ENCODE peak calls at places on chromosomes 7 and 10, in seven cellular contexts. Z is H7, F is colonic mucosa, T is heart left ventricle, I is ascending aorta, E is kidney epithelial cell, R is adipocyte. U is an unnamed sample. For H3K27me3, the result is how much of the 10 kb centered on the place peaks cover.

GRCh38 chr7:80869385-80869784 is 49.5 kb downstream of the SEMA3C start:
- DNase-seq in Z (no peak), E (no peak), R (no peak), T (no peak), F (no peak), I (no peak), U (no peak)

GRCh38 chr7:132065193-132065972 is 509.0 kb upstream of the PODXL start:
- DNase-seq in R (peak), I (peak), T (peak), Z (no peak), E (peak), F (peak), U (no peak)

GRCh38 chr10:130491011-130491697 is 355.0 kb downstream of the GLRX3 start:
- DNase-seq in F (no peak), E (no peak), R (no peak), I (no peak), T (no peak), Z (no peak), U (no peak)

GRCh38 chr10:62899316-62899715 is 83.2 kb upstream of the EGR2 start:
- DNase-seq in T (no peak), Z (no peak), I (no peak), F (no peak), E (no peak), R (peak), U (no peak)

GRCh38 chr7:15159239-15159638 is 256.7 kb upstream of the DGKB start:
- DNase-seq in Z (no peak), F (no peak), E (no peak), T (no peak), R (no peak), I (no peak), U (no peak)

GRCh38 chr7:15836041-15836440 is 149.6 kb upstream of the MEOX2 start:
- DNase-seq in F (no peak), Z (no peak), E (no peak), I (no peak), R (peak), T (no peak), U (no peak)

GRCh38 chr10:113381906-113382562 is 170.8 kb upstream of the HABP2 start:
- DNase-seq in Z (no peak), R (peak), E (no peak), F (no peak), I (no peak), T (no peak), U (no peak)

GRCh38 chr10:44284198-44285084 is 100.5 kb downstream of the CXCL12 start:
- DNase-seq in R (no peak), Z (no peak), T (no peak), E (no peak), F (no peak), I (no peak), U (no peak)

DNA sequence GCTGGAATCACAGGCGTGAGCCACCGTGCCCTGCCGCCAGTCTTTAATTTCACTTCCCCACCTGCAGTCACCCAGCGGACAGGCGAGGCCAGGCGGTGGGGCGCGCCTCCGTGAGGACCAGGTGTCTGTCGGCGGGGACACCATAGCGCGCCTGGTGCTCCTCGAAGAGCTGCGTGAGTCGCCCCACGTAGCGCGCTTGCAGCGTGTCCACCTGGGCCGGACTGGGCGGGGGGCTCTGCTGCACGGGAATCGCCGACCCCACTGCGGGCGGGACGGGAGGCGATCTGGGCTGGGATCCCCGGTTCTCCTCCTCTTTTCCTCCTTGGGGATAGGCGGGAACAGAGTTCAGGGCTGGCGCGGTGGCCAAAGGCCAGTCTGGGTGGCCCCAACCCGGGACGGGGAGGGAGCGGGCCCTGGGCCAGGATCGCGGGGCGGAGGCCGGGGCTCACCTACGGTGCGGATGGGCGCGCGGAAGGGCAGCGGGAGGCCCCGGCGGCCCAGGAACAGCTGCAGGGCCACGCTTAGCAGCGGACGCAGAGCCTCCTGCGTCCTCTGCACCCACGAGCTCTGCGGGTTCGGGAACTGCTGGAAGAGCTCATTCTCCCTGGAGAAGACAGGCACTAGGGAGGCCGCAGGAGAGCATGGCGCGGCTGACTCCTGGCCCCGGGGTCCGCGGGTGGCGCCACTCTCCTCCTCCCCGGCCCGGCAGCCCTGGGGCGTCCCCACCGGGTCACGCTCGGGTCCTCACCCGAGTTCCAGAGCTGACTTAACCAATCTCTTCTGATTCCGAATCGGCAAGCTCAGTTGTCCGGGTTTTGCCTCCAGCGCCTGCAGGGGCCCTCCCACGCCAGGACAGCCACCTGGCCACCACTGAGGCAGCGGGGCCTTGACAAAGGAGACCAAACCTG is 1.1 kb upstream of the MOGAT3 start:
- DNase-seq in E (no peak), T (no peak), Z (peak), I (no peak), F (peak), R (peak), U (no peak)
- H3K4me3 ChIP-seq in E (no peak), T (no peak), Z (peak), I (peak), F (peak), R (no peak), U (peak)

GRCh38 chr10:6659451-6659850 is 79.4 kb upstream of the PRKCQ start:
- DNase-seq in Z (no peak), E (no peak), F (no peak), I (no peak), R (no peak), T (no peak), U (no peak)
- H3K27me3 ChIP-seq in Z (under half), E (under half), F (under half), I (under half), R (under half), T (under half), U (under half)

GRCh38 chr7:131057524-131058065 is 270.1 kb upstream of the MKLN1 start:
- DNase-seq in R (no peak), E (no peak), T (no peak), I (no peak), F (no peak), Z (no peak), U (no peak)
- H3K4me3 ChIP-seq in R (no peak), E (no peak), T (no peak), I (no peak), F (no peak), Z (no peak), U (no peak)

GRCh38 chr10:46556515-46557318 is at the start of gene GPRIN2:
- DNase-seq in I (no peak), T (peak), E (no peak), Z (peak), R (no peak), F (peak), U (peak)

GRCh38 chr10:46554166-46554781 is 2.2 kb downstream of the GPRIN2 start:
- DNase-seq in E (no peak), F (no peak), I (no peak), T (no peak), R (no peak), Z (no peak), U (no peak)

GRCh38 chr10:46557319-46558140 is 1.1 kb upstream of the GPRIN2 start:
- DNase-seq in I (no peak), Z (peak), E (no peak), F (peak), T (peak), R (no peak), U (peak)

GRCh38 chr10:46555366-46555712 is 1.1 kb downstream of the GPRIN2 start:
- DNase-seq in T (peak), I (no peak), R (no peak), E (no peak), Z (peak), F (peak), U (no peak)

DNA sequence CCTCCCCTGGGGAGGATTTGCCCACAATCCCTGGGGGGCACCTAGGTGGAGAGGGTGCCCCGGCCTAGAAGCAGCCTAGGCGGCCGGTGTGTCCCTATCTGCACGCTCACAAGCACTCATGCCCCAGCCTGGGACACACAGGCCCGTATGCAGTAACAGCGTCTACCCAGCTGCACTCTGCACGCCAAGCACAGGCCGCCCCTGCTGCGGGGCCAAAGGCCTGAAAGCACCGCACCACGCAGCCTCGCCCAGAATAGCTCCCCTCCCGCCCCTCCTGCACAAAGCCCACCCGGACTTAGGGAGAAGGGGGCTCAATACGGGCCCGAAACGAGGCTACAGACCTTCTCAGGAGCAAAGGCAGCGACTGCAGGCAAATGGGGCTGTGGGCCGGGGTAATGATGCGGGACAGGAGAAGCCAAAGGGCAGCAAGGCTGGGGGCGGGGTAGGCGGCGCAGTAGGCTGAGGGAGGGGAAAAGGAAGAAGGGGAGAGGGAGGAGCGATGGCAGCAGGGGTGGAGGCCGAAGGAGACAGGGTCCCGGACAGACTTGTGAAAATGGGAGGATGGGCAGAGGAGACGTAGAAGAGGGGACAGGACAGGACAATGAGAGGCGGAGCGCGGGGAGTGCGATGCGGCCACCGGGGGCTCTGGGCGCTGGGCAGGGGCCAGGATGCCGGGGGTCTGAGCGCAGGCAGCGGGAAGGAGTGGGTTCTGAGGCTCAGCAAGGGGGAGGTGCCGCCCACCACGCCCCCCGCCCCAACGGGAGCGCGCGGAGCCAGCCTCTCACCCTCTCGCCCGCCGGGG is 544 bp downstream of the GPRIN2 start:
- DNase-seq in R (no peak), T (no peak), F (peak), I (no peak), E (no peak), Z (peak), U (peak)
- H3K27me3 ChIP-seq in R (half or more), T (half or more), F (under half), I (under half), E (half or more), Z (under half), U (half or more)

DNA sequence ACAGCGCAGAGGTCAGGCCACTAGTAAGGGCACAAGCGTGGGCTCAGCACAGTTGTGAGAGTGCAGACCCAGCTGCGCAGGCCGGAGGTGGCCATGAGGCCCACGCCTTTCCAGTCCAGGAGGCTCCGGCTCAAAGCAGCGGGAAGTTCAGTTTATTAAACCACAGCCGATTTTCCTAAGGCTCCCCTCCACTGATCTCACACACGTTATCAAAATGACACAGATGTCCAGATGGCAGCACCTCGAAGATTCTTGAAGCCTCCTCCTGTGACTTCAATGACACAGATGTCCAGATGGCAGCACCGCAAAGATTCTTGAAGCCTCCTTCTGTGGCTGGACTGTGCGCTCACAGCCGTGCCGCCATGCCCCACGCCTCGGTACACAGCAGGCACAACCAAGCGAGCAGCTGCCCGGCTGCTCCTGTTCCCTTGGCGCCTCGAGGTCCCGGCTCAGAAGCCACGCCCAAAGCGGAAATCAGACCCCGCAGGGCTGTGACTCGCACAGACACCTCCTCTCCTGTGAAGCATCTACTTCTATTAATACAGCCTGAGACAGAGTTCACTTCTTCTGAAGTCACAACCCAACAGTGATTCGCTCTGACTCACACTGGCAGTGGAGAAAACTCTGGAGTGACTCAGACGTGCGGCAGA is 122.7 kb downstream of the MAD1L1 start:
- DNase-seq in E (peak), R (peak), Z (no peak), I (no peak), T (peak), F (peak), U (no peak)
- H3K4me3 ChIP-seq in E (no peak), R (no peak), Z (no peak), I (no peak), T (no peak), F (no peak), U (no peak)

GRCh38 chr10:101310528-101311439 is 43.2 kb upstream of the BTRC start:
- DNase-seq in F (no peak), Z (peak), R (peak), T (peak), E (no peak), I (no peak), U (no peak)
- H3K27me3 ChIP-seq in F (under half), Z (under half), R (half or more), T (under half), E (under half), I (under half), U (under half)

DNA sequence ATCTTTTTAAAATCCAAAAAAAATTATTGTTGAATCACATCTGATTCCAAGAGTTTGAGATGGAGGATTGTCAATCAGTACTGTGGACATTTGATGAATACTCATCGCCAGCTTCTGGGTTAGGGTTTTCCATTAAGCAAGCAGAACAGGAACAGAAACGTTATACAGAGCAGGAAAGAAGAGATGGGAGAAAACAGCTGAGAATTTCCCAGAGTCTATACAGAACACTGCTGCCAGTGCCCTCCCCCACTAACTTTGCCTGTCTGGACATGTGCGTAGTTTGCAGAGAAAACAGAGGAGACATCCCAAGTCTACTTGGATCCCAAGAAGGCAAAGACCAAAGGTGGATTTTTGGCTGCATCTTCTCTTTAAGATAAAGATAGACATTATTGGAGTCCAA is 19.0 kb downstream of the C10orf90 start:
- DNase-seq in R (no peak), T (no peak), I (no peak), E (no peak), Z (no peak), F (no peak), U (no peak)
- H3K4me3 ChIP-seq in R (no peak), T (no peak), I (no peak), E (no peak), Z (no peak), F (no peak), U (no peak)

GRCh38 chr10:126597206-126597605 is 73.3 kb downstream of the C10orf90 start:
- DNase-seq in Z (no peak), T (no peak), I (no peak), E (no peak), R (no peak), F (no peak), U (no peak)

GRCh38 chr10:126595160-126595559 is 75.3 kb downstream of the C10orf90 start:
- DNase-seq in F (no peak), E (no peak), T (no peak), I (no peak), Z (no peak), R (no peak), U (no peak)

GRCh38 chr10:126596472-126597016 is 73.9 kb downstream of the C10orf90 start:
- DNase-seq in R (no peak), E (no peak), T (no peak), Z (no peak), I (no peak), F (no peak), U (no peak)

GRCh38 chr10:126598009-126598408 is 72.5 kb downstream of the C10orf90 start:
- DNase-seq in T (no peak), E (no peak), I (no peak), F (peak), R (peak), Z (peak), U (peak)

GRCh38 chr10:126599949-126600627 is 70.4 kb downstream of the C10orf90 start:
- DNase-seq in Z (peak), I (no peak), T (no peak), E (no peak), R (no peak), F (no peak), U (no peak)
- H3K27me3 ChIP-seq in Z (under half), I (under half), T (under half), E (under half), R (under half), F (under half), U (under half)

DNA sequence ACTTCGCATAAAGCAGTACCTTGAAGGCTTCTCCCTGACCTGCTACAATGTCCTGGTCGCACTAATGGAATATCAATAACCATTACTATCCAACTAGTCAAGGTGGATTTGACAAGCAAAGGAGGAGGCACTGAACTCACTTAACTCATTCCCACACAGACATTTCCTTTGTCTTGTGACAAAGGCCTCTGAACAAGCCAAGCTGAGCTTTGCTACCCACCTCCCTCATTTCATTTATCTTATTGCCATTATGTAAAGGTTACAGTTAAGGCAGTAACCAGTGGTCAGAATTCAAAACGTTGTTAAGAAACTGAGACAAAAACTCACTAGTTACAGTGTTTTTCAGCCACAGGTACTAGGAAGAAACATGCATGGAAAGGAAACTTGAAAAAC is 7.3 kb downstream of the ELMO1 start:
- DNase-seq in R (no peak), T (no peak), Z (no peak), I (no peak), E (no peak), F (no peak), U (no peak)
- H3K4me3 ChIP-seq in R (no peak), T (no peak), Z (no peak), I (no peak), E (no peak), F (no peak), U (no peak)

GRCh38 chr7:29806131-29806792 is at the start of gene WIPF3:
- DNase-seq in E (no peak), I (no peak), T (peak), R (peak), Z (peak), F (peak), U (no peak)
- H3K27me3 ChIP-seq in E (under half), I (under half), T (under half), R (half or more), Z (under half), F (under half), U (under half)